ENCODE peak calls at places on chromosomes 3 and 15, in seven cellular contexts. W is IMR-90, V is adipocyte, I is HCT116, S is ovary, K is SJSA1, R is fibroblast of lung. G is an unnamed sample. For H3K9me3, the result is how much of the 10 kb centered on the place peaks cover.

GRCh38 chr3:178551916-178552321 is 15.7 kb downstream of the KCNMB2 start:
- DNase-seq in W (peak), V (peak), K (no peak), S (peak), R (peak), I (no peak), G (peak)

GRCh38 chr15:80437492-80437891 is 33.3 kb downstream of the ARNT2 start:
- DNase-seq in V (no peak), S (no peak), R (peak), K (no peak), W (peak), I (no peak), G (no peak)

GRCh38 chr3:174125267-174125844 is 727.8 kb downstream of the NLGN1 start:
- DNase-seq in K (no peak), V (peak), I (peak), R (peak), S (no peak), W (peak), G (peak)

GRCh38 chr3:158961497-158961896 is 159.6 kb downstream of the MFSD1 start:
- DNase-seq in W (no peak), V (no peak), S (no peak), K (no peak), R (no peak), I (no peak), G (no peak)

GRCh38 chr3:136994772-136995516 is 37.2 kb downstream of the IL20RB start:
- DNase-seq in R (peak), V (peak), S (peak), I (no peak), K (no peak), W (peak), G (peak)

GRCh38 chr3:112437146-112438022 is 61.9 kb downstream of the BTLA start:
- DNase-seq in S (no peak), K (no peak), W (peak), V (peak), I (peak), R (peak), G (no peak)

GRCh38 chr3:42024578-42025387 is 62.9 kb upstream of the ULK4 start:
- DNase-seq in S (no peak), R (no peak), I (no peak), W (no peak), V (peak), K (no peak), G (no peak)

GRCh38 chr15:76059320-76060097 is at the start of gene TMEM266:
- DNase-seq in S (peak), K (no peak), V (peak), R (peak), I (no peak), W (peak), G (peak)

GRCh38 chr3:127690106-127690505 is 17.4 kb downstream of the ABTB1 start:
- DNase-seq in K (peak), V (peak), I (no peak), W (peak), S (peak), R (peak), G (peak)

GRCh38 chr15:60620707-60621106 is 141.8 kb upstream of the ICE2 start:
- DNase-seq in W (peak), S (no peak), V (no peak), I (no peak), R (peak), K (no peak), G (peak)
- H3K4me3 ChIP-seq in W (no peak), S (no peak), V (peak), I (no peak), R (no peak), K (no peak), G (no peak)

GRCh38 chr3:122916580-122916979 is 111.0 kb downstream of the SEMA5B start:
- DNase-seq in I (no peak), W (no peak), R (no peak), K (no peak), V (no peak), S (no peak), G (no peak)

GRCh38 chr3:122918576-122919290 is 108.8 kb downstream of the SEMA5B start:
- DNase-seq in V (peak), R (peak), S (no peak), W (peak), K (no peak), I (no peak), G (no peak)

GRCh38 chr3:122921791-122922651 is 105.5 kb downstream of the SEMA5B start:
- DNase-seq in R (no peak), K (no peak), W (no peak), V (no peak), I (no peak), S (no peak), G (peak)

GRCh38 chr3:122920986-122921385 is 106.6 kb downstream of the SEMA5B start:
- DNase-seq in R (no peak), I (no peak), S (no peak), W (no peak), V (no peak), K (no peak), G (no peak)

GRCh38 chr3:122919291-122919610 is 108.3 kb downstream of the SEMA5B start:
- DNase-seq in R (no peak), I (no peak), S (no peak), V (no peak), W (no peak), K (no peak), G (no peak)
- H3K9me3 ChIP-seq in R (under half), I (under half), S (under half), V (under half), W (under half), K (under half), G (under half)

GRCh38 chr15:67824157-67824899 is 981 bp upstream of the SKOR1 start:
- DNase-seq in W (no peak), R (no peak), V (no peak), S (no peak), I (no peak), K (no peak), G (no peak)
- H3K4me3 ChIP-seq in W (no peak), R (no peak), V (no peak), S (no peak), I (no peak), K (no peak), G (no peak)

GRCh38 chr3:16380421-16380820 is 115.4 kb downstream of the OXNAD1 start:
- DNase-seq in S (no peak), V (no peak), I (no peak), R (no peak), W (no peak), K (no peak), G (no peak)
- H3K9me3 ChIP-seq in S (under half), V (under half), I (under half), R (under half), W (under half), K (under half), G (under half)

DNA sequence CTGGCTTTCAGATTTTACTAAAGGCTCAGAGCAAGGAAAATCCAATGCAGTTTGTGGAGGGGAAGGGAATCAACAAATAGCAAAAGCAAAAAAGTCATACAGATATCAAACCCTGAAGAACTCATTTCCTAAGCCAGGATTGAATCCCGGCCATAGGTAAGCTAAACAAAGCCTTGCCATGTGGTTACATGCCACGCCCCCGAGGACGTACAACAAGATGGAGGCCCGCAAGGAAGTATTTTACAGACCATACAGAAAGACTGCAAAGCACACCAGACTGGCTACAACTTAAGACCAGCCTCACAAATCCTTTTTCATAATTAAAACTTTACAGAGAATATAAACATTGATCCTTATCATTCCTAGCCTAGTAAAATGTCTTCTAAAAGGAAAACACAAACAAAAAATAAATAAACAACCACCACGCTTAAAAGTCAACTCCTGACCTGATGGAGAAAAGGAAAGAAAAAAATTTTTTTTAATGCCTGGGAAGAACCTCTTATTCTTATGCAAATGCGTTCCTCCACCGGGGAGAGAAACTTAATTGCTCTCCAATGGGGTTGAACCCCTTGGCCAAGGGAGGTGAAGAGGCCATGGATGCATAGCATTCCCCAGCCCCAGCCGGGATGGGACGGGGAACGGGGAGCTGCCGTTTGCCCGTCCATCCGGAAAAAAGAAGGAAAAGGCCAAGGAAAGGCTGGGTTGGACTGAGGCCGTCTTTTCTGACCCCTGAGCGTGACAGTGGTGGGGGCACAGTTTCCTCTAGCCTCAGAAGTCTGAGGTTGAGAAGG is 39.3 kb downstream of the IL1RAP start:
- DNase-seq in K (no peak), W (no peak), S (no peak), I (no peak), V (no peak), R (no peak), G (no peak)
- H3K4me3 ChIP-seq in K (no peak), W (no peak), S (no peak), I (no peak), V (no peak), R (no peak), G (no peak)

GRCh38 chr15:87711011-87711410 is 545.5 kb downstream of the NTRK3 start:
- DNase-seq in S (no peak), V (no peak), K (no peak), W (peak), R (peak), I (no peak), G (no peak)
- H3K9me3 ChIP-seq in S (under half), V (under half), K (under half), W (under half), R (under half), I (under half), G (under half)

DNA sequence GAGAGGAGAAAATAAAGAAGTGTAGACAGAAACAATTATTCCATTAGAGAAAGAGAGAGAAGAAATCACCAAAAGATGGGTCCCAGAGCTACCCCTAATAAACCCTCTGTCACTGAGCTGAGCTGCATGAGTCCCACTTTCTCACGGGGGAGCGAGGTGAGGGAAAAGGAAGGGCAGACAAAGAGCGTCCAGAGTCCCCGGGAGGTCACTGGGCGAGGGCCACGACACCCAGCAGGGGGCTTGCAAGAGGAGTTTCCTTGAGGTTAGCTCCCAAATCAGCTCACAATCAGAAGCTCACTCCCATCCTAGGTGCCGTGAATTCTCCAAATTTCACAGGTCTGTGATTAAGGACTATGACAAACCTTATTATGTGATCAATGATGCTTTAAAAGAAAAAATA is 62.3 kb downstream of the XXYLT1 start:
- DNase-seq in R (no peak), V (no peak), K (peak), W (no peak), I (no peak), S (no peak), G (no peak)
- H3K4me3 ChIP-seq in R (no peak), V (peak), K (no peak), W (no peak), I (no peak), S (no peak), G (no peak)

GRCh38 chr3:15623535-15624450 is 22.2 kb downstream of the BTD start:
- DNase-seq in I (no peak), K (no peak), S (no peak), W (no peak), R (no peak), V (no peak), G (no peak)
- H3K9me3 ChIP-seq in I (under half), K (under half), S (under half), W (under half), R (under half), V (under half), G (under half)

GRCh38 chr3:69232447-69232846 is 110.1 kb upstream of the LMOD3 start:
- DNase-seq in R (no peak), W (no peak), S (no peak), K (no peak), V (no peak), I (no peak), G (no peak)

GRCh38 chr3:69239063-69239462 is 116.7 kb upstream of the LMOD3 start:
- DNase-seq in W (no peak), R (no peak), K (no peak), I (no peak), S (no peak), V (no peak), G (no peak)

GRCh38 chr3:69240651-69241578 is 118.5 kb upstream of the LMOD3 start:
- DNase-seq in V (no peak), R (no peak), K (no peak), I (no peak), W (no peak), S (no peak), G (no peak)

GRCh38 chr3:69241769-69242168 is 119.4 kb upstream of the LMOD3 start:
- DNase-seq in V (no peak), R (no peak), W (no peak), I (no peak), K (no peak), S (no peak), G (no peak)

DNA sequence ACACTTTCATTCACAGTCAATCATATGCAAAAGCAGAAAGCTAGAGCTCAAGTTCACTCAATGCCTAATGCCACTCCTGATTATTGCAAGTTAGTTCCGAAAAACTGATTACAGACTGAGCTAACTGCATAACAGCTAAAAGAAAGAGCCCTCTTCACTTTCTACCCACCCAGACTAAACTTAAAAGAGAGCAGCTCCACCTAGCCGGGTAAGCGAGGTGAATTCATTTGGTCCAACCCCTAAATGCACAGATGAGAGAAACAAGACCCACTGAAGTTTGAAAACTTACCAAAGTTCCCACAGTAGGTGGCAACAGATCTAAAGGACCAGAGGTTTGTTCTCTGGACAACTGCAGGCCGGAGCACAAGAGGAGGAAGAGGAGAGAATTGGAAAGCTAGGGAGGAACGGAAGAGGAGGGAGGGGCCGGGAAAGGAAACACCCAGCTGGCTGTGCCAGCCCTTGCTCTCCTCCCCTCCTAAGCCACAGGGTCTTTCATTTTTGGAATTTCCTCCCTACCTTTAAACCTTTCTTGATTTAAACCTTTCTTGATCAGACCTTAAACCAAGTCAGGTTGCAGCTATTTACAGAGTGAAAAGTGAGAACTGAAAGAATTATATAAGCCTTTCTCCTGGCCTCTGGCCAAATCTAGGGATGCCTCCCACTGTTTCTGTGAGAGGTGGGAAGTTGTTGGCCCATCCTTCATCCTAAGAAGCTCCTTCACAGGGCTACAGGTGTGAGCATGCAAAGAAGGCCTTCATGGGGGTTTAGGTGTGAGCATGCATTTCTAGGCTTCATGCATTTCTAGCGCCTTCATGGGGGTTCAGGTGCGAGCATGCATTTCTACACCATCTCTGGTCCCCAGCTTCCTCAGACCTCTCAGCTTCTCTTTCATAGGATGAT is 114.7 kb upstream of the LMOD3 start:
- DNase-seq in V (no peak), I (no peak), W (no peak), R (no peak), K (no peak), S (no peak), G (no peak)
- H3K4me3 ChIP-seq in V (no peak), I (peak), W (no peak), R (no peak), K (no peak), S (no peak), G (no peak)

DNA sequence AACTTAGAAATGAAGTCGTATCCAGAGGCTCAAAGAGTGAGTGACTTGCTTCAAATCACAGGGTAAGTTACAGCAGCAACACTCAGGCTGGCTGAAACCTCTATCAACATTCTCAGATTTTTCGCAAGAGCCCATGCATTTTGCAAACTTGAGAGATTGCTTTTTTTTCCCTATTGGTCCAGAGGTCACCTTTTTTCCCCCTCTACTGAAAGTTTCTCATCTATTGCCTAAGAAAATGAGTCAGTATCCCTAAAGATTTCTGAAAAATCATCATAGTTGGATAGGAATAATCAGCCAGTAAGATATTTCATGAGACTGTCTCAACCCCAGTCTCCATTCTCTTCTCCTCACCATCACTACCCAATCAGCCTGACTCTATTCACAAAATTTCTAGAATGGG is 410.6 kb downstream of the FOXP1 start:
- DNase-seq in V (peak), W (peak), R (peak), K (no peak), I (no peak), S (no peak), G (no peak)
- H3K9me3 ChIP-seq in V (under half), W (under half), R (under half), K (under half), I (under half), S (under half), G (under half)